ENCODE peak calls at places on chromosomes 3 and 15, in six cellular contexts. Y is neural progenitor cell, T is hepatocyte, Q is fibroblast of lung, O is mammary epithelial cell, W is PC-3. P is an unnamed sample.

GRCh38 chr3:49611714-49612113 is 57.4 kb downstream of the BSN start:
- DNase-seq in Y (no peak), T (no peak), W (no peak), O (no peak), Q (no peak), P (peak; percentile 32)

GRCh38 chr15:55016225-55016624 is 180.5 kb downstream of the RSL24D1 start:
- DNase-seq in Q (no peak), W (no peak), Y (no peak), T (no peak), O (no peak), P (no peak)

GRCh38 chr3:122727766-122728165 is 47.1 kb downstream of the PARP14 start:
- DNase-seq in W (no peak), Y (no peak), O (no peak), T (no peak), Q (no peak), P (no peak)

GRCh38 chr3:42894693-42895092 is 11.2 kb upstream of the ZNF662 start:
- DNase-seq in T (peak; percentile 43), W (no peak), Y (no peak), Q (no peak), O (no peak), P (no peak)

GRCh38 chr15:62112616-62113593 is 46.1 kb downstream of the C2CD4A start:
- DNase-seq in Q (peak; percentile 70), T (peak; percentile 81), W (peak; percentile 84), Y (no peak), O (peak; percentile 96), P (peak; percentile 81)

GRCh38 chr3:71045917-71046282 is 537.6 kb downstream of the FOXP1 start:
- DNase-seq in Y (no peak), W (no peak), O (no peak), Q (no peak), T (no peak), P (no peak)

GRCh38 chr3:119297169-119297568 is 3.0 kb downstream of the ARHGAP31 start:
- DNase-seq in T (no peak), Y (no peak), O (no peak), Q (peak; percentile 31), W (peak; percentile 27), P (peak; percentile 73)

GRCh38 chr3:129046037-129046731 is 14.4 kb upstream of the GP9 start:
- DNase-seq in W (no peak), Y (no peak), T (no peak), O (no peak), Q (no peak), P (no peak)

GRCh38 chr15:25701716-25702465 is 161.2 kb downstream of the ATP10A start:
- DNase-seq in Y (no peak), T (no peak), O (no peak), Q (no peak), W (no peak), P (peak; percentile 50)

GRCh38 chr3:136818191-136818850 is 605 bp upstream of the SLC35G2 start:
- DNase-seq in Q (peak; percentile 72), O (no peak), Y (peak; percentile 13), T (no peak), W (peak; percentile 60), P (peak; percentile 84)

GRCh38 chr3:71035314-71035713 is 548.2 kb downstream of the FOXP1 start:
- DNase-seq in Y (no peak), O (no peak), T (no peak), W (peak; percentile 95), Q (peak; percentile 68), P (peak; percentile 77)

GRCh38 chr15:72130272-72130671 is 12.1 kb downstream of the SENP8 start:
- DNase-seq in O (no peak), Y (no peak), T (no peak), Q (no peak), W (no peak), P (no peak)

GRCh38 chr15:32649336-32649735 is 7.8 kb downstream of the SCG5 start:
- DNase-seq in Y (peak; percentile 56), T (peak; percentile 30), O (no peak), W (peak; percentile 46), Q (peak; percentile 49), P (no peak)

GRCh38 chr3:61765109-61765876 is 203.9 kb downstream of the PTPRG start:
- DNase-seq in T (no peak), O (peak; percentile 32), Y (no peak), W (no peak), Q (no peak), P (no peak)

GRCh38 chr3:77102916-77103769 is 63.2 kb downstream of the ROBO2 start:
- DNase-seq in W (no peak), T (no peak), Q (peak; percentile 6), Y (peak; percentile 7), O (no peak), P (peak; percentile 22)

GRCh38 chr3:88912294-88913014 is 195.0 kb upstream of the EPHA3 start:
- DNase-seq in O (no peak), W (no peak), Q (no peak), T (no peak), Y (peak; percentile 94), P (no peak)

GRCh38 chr3:169945313-169945712 is 21.3 kb upstream of the SEC62 start:
- DNase-seq in O (no peak), Q (no peak), T (no peak), W (no peak), Y (no peak), P (no peak)

GRCh38 chr15:92621972-92622533 is 33.5 kb downstream of the FAM174B start:
- DNase-seq in T (no peak), Q (no peak), Y (no peak), W (no peak), O (no peak), P (no peak)

GRCh38 chr3:81995334-81995733 is 233.9 kb upstream of the GBE1 start:
- DNase-seq in Y (no peak), O (no peak), W (peak; percentile 44), T (no peak), Q (no peak), P (no peak)

GRCh38 chr15:67107014-67107812 is 41.8 kb downstream of the SMAD3 start:
- DNase-seq in O (peak; percentile 98), Y (no peak), W (peak; percentile 96), Q (peak; percentile 98), T (peak; percentile 89), P (peak; percentile 100)

GRCh38 chr15:78565097-78565950 is at the start of gene CHRNA5:
- DNase-seq in Q (peak; percentile 79), Y (peak; percentile 98), O (peak; percentile 83), T (peak; percentile 92), W (peak; percentile 88), P (peak; percentile 63)

GRCh38 chr15:90286678-90287077 is 21.2 kb downstream of the NGRN start:
- DNase-seq in O (no peak), Q (peak; percentile 52), Y (peak; percentile 40), W (peak; percentile 58), T (peak; percentile 40), P (no peak)

GRCh38 chr3:41716391-41716910 is 245.5 kb downstream of the ULK4 start:
- DNase-seq in Q (peak; percentile 62), O (no peak), T (peak; percentile 21), W (peak; percentile 44), Y (no peak), P (peak; percentile 6)

GRCh38 chr3:16504242-16504641 is 9.3 kb downstream of the RFTN1 start:
- DNase-seq in Q (peak; percentile 48), Y (no peak), T (no peak), W (no peak), O (no peak), P (no peak)
- H3K4me2 ChIP-seq in Q (no peak overlapping the region), Y (no peak overlapping the region), T (no peak overlapping the region), W (no peak overlapping the region), O (no peak overlapping the region), P (no peak overlapping the region)

DNA sequence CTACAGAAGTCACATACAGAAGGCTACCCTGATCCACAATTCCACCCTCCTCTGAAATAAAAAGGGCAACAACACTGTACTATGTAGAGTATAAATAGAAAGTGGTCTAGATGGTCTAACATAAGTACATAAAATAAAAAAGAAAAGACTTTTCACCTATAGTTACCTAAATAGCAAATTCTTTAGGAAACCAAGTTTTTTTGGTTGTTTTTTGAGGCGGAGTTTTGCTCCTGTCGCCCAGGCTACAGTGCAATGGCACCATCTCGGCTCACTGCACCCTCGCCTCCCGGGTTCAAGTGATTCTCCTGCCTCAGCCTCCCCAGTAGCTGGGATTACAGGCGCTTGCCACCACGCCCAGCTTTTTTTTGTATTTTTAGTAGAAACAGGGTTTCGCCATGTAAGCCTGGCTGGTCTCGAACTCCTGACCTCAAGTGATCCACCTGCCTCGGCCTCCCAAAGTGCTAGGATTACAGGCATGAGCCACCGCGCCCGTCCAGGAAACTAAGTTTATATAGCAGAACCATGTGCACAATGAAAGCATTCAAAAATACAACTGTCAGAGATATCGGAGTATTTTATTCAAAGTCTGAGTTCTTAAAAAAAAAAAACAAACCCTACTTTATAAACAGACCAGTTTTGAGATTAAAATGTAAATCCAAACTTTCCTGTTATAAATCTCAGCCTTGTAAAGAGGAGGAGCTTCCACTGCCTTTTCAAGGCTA is 1.7 kb downstream of the SIN3A start:
- DNase-seq in W (no peak), Y (no peak), Q (no peak), O (no peak), T (no peak), P (no peak)
- H4K20me1 ChIP-seq in W (peaks cover 24% of the 10 kb centered on the region), Y (peaks cover 65% of the 10 kb centered on the region), Q (no peaks in the 10 kb centered on the region), O (peaks cover 3% of the 10 kb centered on the region), T (peaks cover 54% of the 10 kb centered on the region), P (peaks cover 52% of the 10 kb centered on the region)

DNA sequence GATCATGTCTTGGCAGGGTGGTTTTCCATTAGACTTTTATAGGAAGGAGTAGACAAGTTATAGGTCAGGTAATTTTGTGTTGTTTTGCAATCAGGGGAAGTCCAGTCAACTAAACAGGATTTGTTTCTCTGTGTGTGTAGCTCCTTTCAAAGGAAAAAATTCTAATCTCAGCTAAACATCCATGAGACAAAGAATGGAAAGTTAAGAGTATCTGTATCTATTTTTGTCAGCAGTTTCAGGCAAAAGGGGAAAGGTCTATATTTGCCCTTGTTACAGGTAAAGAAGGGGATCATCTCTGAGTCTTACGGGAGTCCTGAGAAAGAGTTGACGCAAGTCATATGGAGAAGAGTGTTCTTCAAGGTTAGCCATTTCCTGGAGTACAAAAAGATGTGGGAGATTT is 79.3 kb downstream of the GAP43 start:
- DNase-seq in T (no peak), Y (no peak), W (no peak), O (peak; percentile 18), Q (no peak), P (no peak)
- H3K79me2 ChIP-seq in T (no peaks in the 10 kb centered on the region), Y (no peaks in the 10 kb centered on the region), W (no peaks in the 10 kb centered on the region), O (no peaks in the 10 kb centered on the region), Q (no peaks in the 10 kb centered on the region), P (no peaks in the 10 kb centered on the region)

GRCh38 chr15:22917556-22917955 is 62.6 kb downstream of the CYFIP1 start:
- DNase-seq in Y (no peak), O (no peak), W (no peak), Q (no peak), T (no peak), P (no peak)

GRCh38 chr15:22919171-22919570 is 61.0 kb downstream of the CYFIP1 start:
- DNase-seq in Q (no peak), W (no peak), Y (no peak), T (no peak), O (no peak), P (no peak)

GRCh38 chr15:22918596-22919140 is 61.5 kb downstream of the CYFIP1 start:
- DNase-seq in T (no peak), Q (no peak), W (no peak), Y (no peak), O (no peak), P (no peak)

GRCh38 chr15:22916606-22917350 is 63.4 kb downstream of the CYFIP1 start:
- DNase-seq in T (no peak), Y (no peak), Q (no peak), O (no peak), W (no peak), P (no peak)

DNA sequence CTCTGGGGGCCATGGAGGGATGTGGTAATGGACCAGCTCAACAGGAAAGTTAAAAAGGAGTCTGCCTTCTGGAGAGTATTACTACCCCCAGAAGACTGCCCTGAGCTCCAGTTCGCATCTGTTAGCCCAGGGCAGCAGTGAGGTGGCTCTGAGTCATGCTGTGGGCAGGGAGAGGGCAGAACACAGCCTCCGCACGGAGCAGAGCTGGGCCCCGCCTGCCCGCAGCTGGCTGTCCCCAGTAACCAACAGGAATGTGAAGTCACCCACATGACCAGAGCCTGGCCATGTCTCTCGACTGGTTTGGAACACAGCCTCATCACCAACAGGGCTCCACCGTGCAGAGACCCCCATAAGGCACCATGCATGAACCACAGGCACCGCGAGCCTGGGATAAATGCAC is 62.1 kb downstream of the CYFIP1 start:
- DNase-seq in T (no peak), O (peak; percentile 77), Q (peak; percentile 30), W (peak; percentile 84), Y (no peak), P (peak; percentile 26)
- H3K4me2 ChIP-seq in T (no peak overlapping the region), O (no peak overlapping the region), Q (no peak overlapping the region), W (no peak overlapping the region), Y (no peak overlapping the region), P (no peak overlapping the region)

P was measured in astrocyte.